ENCODE peak calls at places on chromosomes 5 and 9, in eight cellular contexts. A is ovary, U is tibial nerve, M is keratinocyte, H is uterus, D is tibial artery, J is colonic mucosa, P is stomach. N is an unnamed sample.

GRCh38 chr5:74685979-74686631 is 1.1 kb downstream of the HEXB start:
- DNase-seq in U (no peak), J (peak), M (no peak), H (no peak), A (no peak), D (no peak), P (no peak), N (no peak)

GRCh38 chr5:95631991-95632675 is 12.2 kb downstream of the GPR150 start:
- DNase-seq in D (no peak), J (no peak), U (no peak), P (no peak), A (no peak), H (no peak), M (no peak), N (no peak)

GRCh38 chr5:134543820-134544692 is 18.6 kb downstream of the JADE2 start:
- DNase-seq in U (no peak), A (no peak), M (no peak), P (no peak), H (no peak), D (no peak), J (no peak), N (no peak)

GRCh38 chr9:89752154-89752553 is 147.3 kb downstream of the GADD45G start:
- DNase-seq in M (no peak), A (no peak), H (no peak), U (no peak), J (no peak), D (no peak), P (no peak), N (no peak)

GRCh38 chr5:121969660-121970295 is 8.0 kb downstream of the SRFBP1 start:
- DNase-seq in D (no peak), H (no peak), P (no peak), A (no peak), U (no peak), M (no peak), J (no peak), N (no peak)

GRCh38 chr5:102807878-102808502 is 52.9 kb downstream of the PAM start:
- DNase-seq in J (no peak), D (no peak), P (no peak), U (no peak), M (no peak), H (no peak), A (no peak), N (no peak)

GRCh38 chr9:137381501-137382443 is 41.2 kb downstream of the EXD3 start:
- DNase-seq in A (peak), J (no peak), D (no peak), P (no peak), M (no peak), U (no peak), H (no peak), N (peak)

GRCh38 chr5:173614591-173614990 is 1.9 kb downstream of the BOD1 start:
- DNase-seq in J (no peak), A (no peak), U (no peak), H (no peak), D (no peak), M (no peak), P (no peak), N (no peak)

GRCh38 chr9:122216798-122217418 is 11.8 kb downstream of the LHX6 start:
- DNase-seq in M (no peak), J (no peak), U (no peak), P (no peak), D (no peak), A (no peak), H (no peak), N (no peak)

GRCh38 chr5:37212096-37212495 is 37.1 kb downstream of the CPLANE1 start:
- DNase-seq in M (no peak), P (no peak), A (no peak), H (no peak), U (no peak), J (no peak), D (no peak), N (no peak)

GRCh38 chr9:89597711-89598707 is 6.8 kb upstream of the GADD45G start:
- DNase-seq in A (peak), U (peak), D (no peak), H (peak), P (peak), J (peak), M (no peak), N (peak)

GRCh38 chr5:111719773-111720172 is 37.2 kb downstream of the NREP start:
- DNase-seq in D (no peak), P (no peak), M (no peak), J (no peak), A (no peak), U (no peak), H (no peak), N (no peak)

GRCh38 chr5:943201-943873 is 50.7 kb downstream of the TRIP13 start:
- DNase-seq in P (no peak), H (no peak), U (no peak), J (no peak), D (no peak), M (no peak), A (no peak), N (no peak)

GRCh38 chr9:19967567-19968459 is 179.0 kb upstream of the SLC24A2 start:
- DNase-seq in D (no peak), U (no peak), H (no peak), J (no peak), M (no peak), A (no peak), P (no peak), N (no peak)

GRCh38 chr9:127973169-127974001 is 7.4 kb downstream of the EEIG1 start:
- DNase-seq in M (no peak), P (peak), H (no peak), J (peak), D (no peak), U (no peak), A (no peak), N (peak)

GRCh38 chr9:91120200-91120599 is 241.5 kb downstream of the AUH start:
- DNase-seq in H (no peak), U (no peak), P (no peak), J (no peak), A (no peak), D (no peak), M (no peak), N (no peak)

GRCh38 chr5:5374034-5374715 is 48.3 kb upstream of the ICE1 start:
- DNase-seq in M (no peak), U (no peak), H (no peak), J (no peak), A (no peak), P (no peak), D (no peak), N (no peak)

GRCh38 chr5:157516016-157516415 is 56.0 kb downstream of the NIPAL4 start:
- DNase-seq in P (no peak), H (peak), M (no peak), A (no peak), D (peak), U (no peak), J (no peak), N (no peak)

GRCh38 chr9:126616521-126616976 is 2.8 kb downstream of the LMX1B start:
- DNase-seq in P (no peak), M (no peak), A (no peak), H (no peak), J (no peak), D (no peak), U (no peak), N (no peak)

GRCh38 chr9:95171001-95171400 is 146.5 kb downstream of the FANCC start:
- DNase-seq in U (no peak), D (no peak), M (no peak), A (no peak), P (no peak), H (no peak), J (no peak), N (no peak)

GRCh38 chr5:57157666-57158065 is 16.2 kb upstream of the GPBP1 start:
- DNase-seq in P (no peak), J (no peak), H (no peak), A (no peak), M (no peak), D (no peak), U (no peak), N (no peak)
- H3K27ac ChIP-seq in P (no peak), J (no peak), H (no peak), A (no peak), M (no peak), D (no peak), U (no peak), N (no peak)

GRCh38 chr9:6412572-6413364 is at the start of gene UHRF2:
- DNase-seq in U (peak), H (peak), A (peak), M (peak), D (peak), J (peak), P (peak), N (peak)
- TF ChIP-seq CTCF in U (no peak), H (no peak), A (peak), M (no peak), D (no peak), J (no peak), P (no peak), N (peak)

GRCh38 chr9:2591967-2592366 is 29.6 kb upstream of the VLDLR start:
- DNase-seq in J (no peak), H (no peak), D (no peak), U (no peak), M (no peak), A (no peak), P (no peak), N (no peak)
- H3K27ac ChIP-seq in J (no peak), H (no peak), D (no peak), U (no peak), M (no peak), A (no peak), P (no peak), N (no peak)

DNA sequence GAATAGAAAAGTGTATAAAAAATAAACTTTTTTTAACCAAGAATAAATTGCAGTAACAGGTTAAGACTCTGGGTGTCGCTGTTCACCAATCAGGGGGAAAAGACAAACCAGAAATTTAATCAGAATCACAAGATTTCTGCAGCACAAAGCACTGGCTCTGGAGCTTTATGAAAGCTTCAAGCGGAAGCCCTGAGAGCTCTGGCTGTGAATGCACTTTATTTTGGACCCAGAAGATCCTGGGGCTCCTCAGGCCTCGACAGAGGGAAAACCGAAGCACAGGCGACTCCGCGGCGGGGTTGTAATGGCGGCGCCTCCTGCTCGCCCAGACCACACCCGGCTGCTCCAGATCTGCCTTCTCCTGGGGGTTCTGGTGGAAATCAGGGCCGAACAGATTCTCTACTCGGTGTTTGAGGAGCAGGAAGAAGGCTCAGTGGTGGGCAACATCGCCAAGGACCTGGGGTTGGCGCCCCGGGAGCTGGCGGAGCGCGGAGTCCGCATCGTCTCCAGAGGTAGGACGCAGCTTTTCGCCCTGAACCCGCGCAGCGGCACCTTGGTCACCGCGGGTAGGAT is at the start of gene PCDHGA4:
- DNase-seq in H (no peak), D (no peak), P (no peak), J (no peak), A (no peak), U (no peak), M (no peak), N (no peak)
- TF ChIP-seq CTCF in H (no peak), D (no peak), P (no peak), J (no peak), A (no peak), U (peak), M (no peak), N (peak)

GRCh38 chr5:40995816-40996586 is 75.1 kb downstream of the MROH2B start:
- DNase-seq in J (no peak), M (no peak), D (no peak), A (no peak), U (no peak), P (no peak), H (no peak), N (no peak)
- H3K27ac ChIP-seq in J (no peak), M (no peak), D (no peak), A (no peak), U (no peak), P (no peak), H (no peak), N (no peak)

GRCh38 chr9:97859346-97859745 is 6.3 kb downstream of the FOXE1 start:
- DNase-seq in A (no peak), M (no peak), D (no peak), J (no peak), U (no peak), H (no peak), P (no peak), N (no peak)
- TF ChIP-seq CTCF in A (no peak), M (no peak), D (no peak), J (no peak), U (no peak), H (no peak), P (no peak), N (no peak)